ENCODE peak calls at places on chromosomes 12 and 14, in ten cellular contexts. X is HFF-Myc, H is PC-9, Z is AG04449, D is kidney epithelial cell, M is upper lobe of right lung, Q is breast epithelium, G is Peyer's patch, T is ovary, A is cardiac muscle cell. W is an unnamed sample.

GRCh38 chr12:57470286-57470969 is 9.2 kb downstream of the ARHGAP9 start:
- DNase-seq in X (no peak), H (no peak), Z (no peak), D (no peak), M (no peak), Q (no peak), G (no peak), T (no peak), A (no peak), W (no peak)

GRCh38 chr12:1130164-1130563 is 139.1 kb downstream of the ERC1 start:
- DNase-seq in X (no peak), H (peak; percentile 98), Z (no peak), D (no peak), M (no peak), Q (no peak), G (no peak), T (no peak), A (no peak), W (no peak)

GRCh38 chr12:15794836-15795235 is 5.6 kb upstream of the EPS8 start:
- DNase-seq in X (no peak), H (no peak), Z (no peak), D (no peak), M (no peak), Q (no peak), G (no peak), T (no peak), A (no peak), W (no peak)

GRCh38 chr12:100995201-100995600 is 200.6 kb downstream of the ANO4 start:
- DNase-seq in X (no peak), H (no peak), Z (no peak), D (no peak), M (no peak), Q (no peak), G (no peak), T (no peak), A (peak; percentile 44), W (no peak)

GRCh38 chr12:109760031-109760929 is 46.7 kb downstream of the FAM222A start:
- DNase-seq in X (no peak), H (no peak), Z (no peak), D (no peak), M (peak; percentile 88), Q (peak; percentile 57), G (no peak), T (peak; percentile 45), A (no peak), W (peak; percentile 53)

GRCh38 chr12:80565276-80565675 is 121.2 kb downstream of the PTPRQ start:
- DNase-seq in X (peak; percentile 36), H (no peak), Z (no peak), D (no peak), M (no peak), Q (no peak), G (no peak), T (no peak), A (peak; percentile 50), W (no peak)

GRCh38 chr12:53222170-53223005 is 9.6 kb downstream of the RARG start:
- DNase-seq in X (no peak), H (no peak), Z (no peak), D (no peak), M (no peak), Q (no peak), G (no peak), T (no peak), A (no peak), W (peak; percentile 67)

GRCh38 chr12:31029466-31029865 is 44.2 kb upstream of the DDX11 start:
- DNase-seq in X (no peak), H (peak; percentile 48), Z (no peak), D (no peak), M (no peak), Q (no peak), G (no peak), T (no peak), A (no peak), W (no peak)

GRCh38 chr14:101761881-101762529 is 496 bp downstream of the PPP2R5C start:
- DNase-seq in X (no peak), H (peak; percentile 32), Z (no peak), D (no peak), M (peak; percentile 82), Q (no peak), G (peak; percentile 73), T (peak; percentile 58), A (peak; percentile 22), W (no peak)

GRCh38 chr14:104889374-104889755 is 24.3 kb downstream of the CEP170B start:
- DNase-seq in X (no peak), H (no peak), Z (no peak), D (no peak), M (peak; percentile 60), Q (peak; percentile 49), G (no peak), T (peak; percentile 12), A (no peak), W (no peak)

GRCh38 chr14:85572845-85573244 is 42.9 kb downstream of the FLRT2 start:
- DNase-seq in X (peak; percentile 33), H (no peak), Z (peak; percentile 53), D (peak; percentile 55), M (no peak), Q (no peak), G (no peak), T (no peak), A (peak; percentile 79), W (no peak)

GRCh38 chr12:10701226-10701681 is 21.9 kb downstream of the YBX3 start:
- DNase-seq in X (no peak), H (no peak), Z (no peak), D (no peak), M (no peak), Q (no peak), G (no peak), T (no peak), A (no peak), W (no peak)

GRCh38 chr14:91267965-91268437 is 23.5 kb upstream of the GPR68 start:
- DNase-seq in X (no peak), H (no peak), Z (no peak), D (no peak), M (no peak), Q (no peak), G (no peak), T (no peak), A (no peak), W (no peak)

GRCh38 chr12:131542351-131542750 is 168.5 kb upstream of the SFSWAP start:
- DNase-seq in X (no peak), H (no peak), Z (no peak), D (no peak), M (no peak), Q (no peak), G (no peak), T (no peak), A (no peak), W (no peak)

DNA sequence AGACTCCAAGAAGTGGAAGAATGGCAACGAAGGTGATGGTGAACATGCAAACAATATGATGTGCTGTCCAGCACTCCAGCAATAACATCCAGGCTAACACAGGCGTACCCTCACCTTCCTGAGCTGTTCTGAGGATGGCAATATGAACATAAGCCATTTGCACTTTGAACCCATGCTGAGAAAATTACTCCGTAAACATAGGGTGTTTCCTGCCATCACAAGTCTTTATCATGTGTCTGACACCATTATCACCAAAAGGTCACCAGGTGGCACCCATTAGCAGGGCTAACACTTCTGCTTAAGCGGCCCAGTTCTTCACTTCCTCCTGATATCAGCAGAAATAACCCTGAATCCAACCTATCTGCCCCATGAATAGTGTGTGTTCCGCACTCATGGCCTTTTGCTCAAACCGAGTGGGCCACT is 482.8 kb downstream of the MED13L start:
- DNase-seq in X (no peak), H (no peak), Z (no peak), D (no peak), M (no peak), Q (no peak), G (no peak), T (no peak), A (no peak), W (no peak)
- TF ChIP-seq CTCF in X (no peak), H (no peak), Z (no peak), D (no peak), M (no peak), Q (no peak), G (peak; percentile 49), T (no peak), A (no peak), W (no peak)

GRCh38 chr12:23855813-23856212 is 93.7 kb downstream of the SOX5 start:
- DNase-seq in X (no peak), H (no peak), Z (no peak), D (no peak), M (no peak), Q (no peak), G (no peak), T (no peak), A (no peak), W (no peak)

GRCh38 chr12:23854598-23854997 is 94.9 kb downstream of the SOX5 start:
- DNase-seq in X (no peak), H (no peak), Z (no peak), D (no peak), M (no peak), Q (no peak), G (no peak), T (no peak), A (no peak), W (no peak)

GRCh38 chr12:23862746-23863145 is 86.7 kb downstream of the SOX5 start:
- DNase-seq in X (no peak), H (no peak), Z (no peak), D (no peak), M (no peak), Q (no peak), G (no peak), T (no peak), A (no peak), W (no peak)

GRCh38 chr12:23857201-23857600 is 92.3 kb downstream of the SOX5 start:
- DNase-seq in X (no peak), H (no peak), Z (no peak), D (no peak), M (no peak), Q (no peak), G (no peak), T (no peak), A (no peak), W (no peak)

DNA sequence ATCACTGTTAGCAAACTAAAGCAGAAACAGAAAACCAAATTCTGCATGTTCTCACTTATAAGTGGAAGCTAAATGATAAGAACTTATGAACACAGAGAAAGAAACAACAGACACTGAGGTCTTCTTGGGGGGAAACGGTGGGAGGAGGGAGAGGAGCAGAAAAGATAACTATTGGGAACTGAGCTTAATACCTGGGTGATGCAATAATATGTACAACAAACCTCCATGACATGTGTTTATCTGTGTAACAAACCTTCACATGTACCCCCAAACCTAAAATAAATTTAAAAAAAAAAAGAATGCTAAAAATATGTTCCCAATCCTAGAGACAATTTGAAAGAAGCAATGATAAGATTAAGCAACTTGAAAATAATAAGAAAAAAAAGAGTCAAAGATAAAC is 89.5 kb downstream of the SOX5 start:
- DNase-seq in X (no peak), H (no peak), Z (no peak), D (no peak), M (no peak), Q (no peak), G (no peak), T (no peak), A (no peak), W (no peak)
- H3K4me3 ChIP-seq in X (no peak overlapping the region), H (no peak overlapping the region), Z (no peak overlapping the region), D (no peak overlapping the region), M (no peak overlapping the region), Q (no peak overlapping the region), G (no peak overlapping the region), T (no peak overlapping the region), A (no peak overlapping the region), W (no peak overlapping the region)

GRCh38 chr14:23443881-23444280 is 8.4 kb upstream of the MYH7 start:
- DNase-seq in X (no peak), H (no peak), Z (no peak), D (no peak), M (no peak), Q (no peak), G (no peak), T (no peak), A (no peak), W (no peak)
- TF ChIP-seq CTCF in X (no peak), H (no peak), Z (no peak), D (no peak), M (no peak), Q (no peak), G (no peak), T (no peak), A (no peak), W (no peak)

GRCh38 chr14:80493620-80494019 is 282.3 kb upstream of the DIO2 start:
- DNase-seq in X (no peak), H (no peak), Z (no peak), D (no peak), M (no peak), Q (no peak), G (no peak), T (no peak), A (no peak), W (no peak)
- H3K4me3 ChIP-seq in X (no peak overlapping the region), H (no peak overlapping the region), Z (no peak overlapping the region), D (no peak overlapping the region), M (no peak overlapping the region), Q (no peak overlapping the region), G (no peak overlapping the region), T (no peak overlapping the region), A (no peak overlapping the region), W (no peak overlapping the region)